ENCODE peak calls at places on chromosomes 3 and 15, in five cellular contexts. T is IMR-90, Z is cardiac muscle cell, K is small intestine, E is fibroblast of lung. Y is an unnamed sample. For H3K36me3, the result is how much of the 10 kb centered on the place peaks cover.

GRCh38 chr3:173465112-173465511 is 67.6 kb downstream of the NLGN1 start:
- DNase-seq in T (peak), Z (peak), K (no peak), E (peak), Y (no peak)

GRCh38 chr3:13352621-13353131 is 67.4 kb downstream of the NUP210 start:
- DNase-seq in T (peak), Z (peak), K (no peak), E (no peak), Y (no peak)

GRCh38 chr15:60548101-60548500 is 69.2 kb upstream of the ICE2 start:
- DNase-seq in T (no peak), Z (no peak), K (peak), E (no peak), Y (no peak)

GRCh38 chr3:160016972-160017371 is 28.3 kb downstream of the IL12A start:
- DNase-seq in T (peak), Z (peak), K (peak), E (peak), Y (no peak)

GRCh38 chr3:187497037-187497436 is 128.9 kb downstream of the RTP4 start:
- DNase-seq in T (no peak), Z (no peak), K (no peak), E (no peak), Y (no peak)

GRCh38 chr15:84629033-84629432 is 25.1 kb downstream of the WDR73 start:
- DNase-seq in T (no peak), Z (no peak), K (no peak), E (no peak), Y (no peak)

GRCh38 chr15:77528968-77529319 is 103.8 kb downstream of the LINGO1 start:
- DNase-seq in T (no peak), Z (no peak), K (no peak), E (no peak), Y (no peak)

GRCh38 chr3:106850429-106850828 is 526.8 kb upstream of the CCDC54 start:
- DNase-seq in T (peak), Z (peak), K (no peak), E (peak), Y (no peak)

GRCh38 chr3:107384907-107385306 is 7.7 kb downstream of the CCDC54 start:
- DNase-seq in T (no peak), Z (no peak), K (no peak), E (no peak), Y (no peak)

GRCh38 chr3:107985496-107985895 is 105.3 kb downstream of the CD47 start:
- DNase-seq in T (no peak), Z (no peak), K (no peak), E (no peak), Y (no peak)

GRCh38 chr3:186938716-186939115 is 8.4 kb downstream of the ST6GAL1 start:
- DNase-seq in T (peak), Z (peak), K (no peak), E (peak), Y (peak)

GRCh38 chr3:113132571-113132996 is 78.8 kb upstream of the BOC start:
- DNase-seq in T (peak), Z (peak), K (no peak), E (peak), Y (no peak)

GRCh38 chr15:37034392-37034791 is 66.0 kb downstream of the MEIS2 start:
- DNase-seq in T (no peak), Z (no peak), K (no peak), E (no peak), Y (no peak)

GRCh38 chr3:30232142-30232541 is 374.3 kb upstream of the TGFBR2 start:
- DNase-seq in T (peak), Z (peak), K (no peak), E (peak), Y (peak)

GRCh38 chr15:90519688-90520087 is 10.0 kb upstream of the CRTC3 start:
- DNase-seq in T (peak), Z (no peak), K (no peak), E (peak), Y (no peak)

GRCh38 chr3:53109822-53110771 is 20.1 kb downstream of the RFT1 start:
- DNase-seq in T (peak), Z (peak), K (peak), E (peak), Y (no peak)

GRCh38 chr3:180870008-180870733 is 42.3 kb upstream of the FXR1 start:
- DNase-seq in T (no peak), Z (peak), K (no peak), E (peak), Y (peak)

GRCh38 chr3:75042941-75043340 is 428.5 kb upstream of the CNTN3 start:
- DNase-seq in T (no peak), Z (no peak), K (no peak), E (no peak), Y (no peak)

GRCh38 chr3:152149832-152150231 is 118.9 kb upstream of the MBNL1 start:
- DNase-seq in T (peak), Z (peak), K (no peak), E (peak), Y (no peak)

GRCh38 chr3:106299300-106300098 is 430.7 kb upstream of the CBLB start:
- DNase-seq in T (peak), Z (peak), K (no peak), E (peak), Y (no peak)

GRCh38 chr3:2150576-2150975 is 51.9 kb downstream of the CNTN4 start:
- DNase-seq in T (no peak), Z (no peak), K (no peak), E (no peak), Y (no peak)

GRCh38 chr3:188620752-188621151 is 466.8 kb downstream of the LPP start:
- DNase-seq in T (no peak), Z (no peak), K (no peak), E (no peak), Y (no peak)

GRCh38 chr3:53045107-53045783 is 628 bp downstream of the SFMBT1 start:
- DNase-seq in T (peak), Z (peak), K (peak), E (peak), Y (peak)

GRCh38 chr15:94387854-94388441 is 156.6 kb downstream of the MCTP2 start:
- DNase-seq in T (no peak), Z (no peak), K (no peak), E (no peak), Y (no peak)

DNA sequence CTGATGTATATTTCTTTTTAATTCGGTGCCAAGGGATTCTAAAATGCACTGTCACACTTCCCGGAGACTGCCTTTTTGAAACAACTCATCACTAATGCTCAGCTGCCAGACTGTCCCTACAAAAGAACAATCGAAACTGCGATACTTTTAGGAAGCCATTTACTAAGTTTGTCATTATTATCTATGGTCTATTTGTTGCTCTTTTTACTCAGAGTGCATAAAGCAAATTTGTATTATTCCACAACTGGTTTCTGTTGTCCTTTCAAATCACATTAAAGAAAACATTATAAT is 60.8 kb downstream of the TM4SF4 start:
- DNase-seq in T (no peak), Z (no peak), K (no peak), E (no peak), Y (no peak)
- H3K27ac ChIP-seq in T (peak), Z (peak), K (no peak), E (peak), Y (peak)

DNA sequence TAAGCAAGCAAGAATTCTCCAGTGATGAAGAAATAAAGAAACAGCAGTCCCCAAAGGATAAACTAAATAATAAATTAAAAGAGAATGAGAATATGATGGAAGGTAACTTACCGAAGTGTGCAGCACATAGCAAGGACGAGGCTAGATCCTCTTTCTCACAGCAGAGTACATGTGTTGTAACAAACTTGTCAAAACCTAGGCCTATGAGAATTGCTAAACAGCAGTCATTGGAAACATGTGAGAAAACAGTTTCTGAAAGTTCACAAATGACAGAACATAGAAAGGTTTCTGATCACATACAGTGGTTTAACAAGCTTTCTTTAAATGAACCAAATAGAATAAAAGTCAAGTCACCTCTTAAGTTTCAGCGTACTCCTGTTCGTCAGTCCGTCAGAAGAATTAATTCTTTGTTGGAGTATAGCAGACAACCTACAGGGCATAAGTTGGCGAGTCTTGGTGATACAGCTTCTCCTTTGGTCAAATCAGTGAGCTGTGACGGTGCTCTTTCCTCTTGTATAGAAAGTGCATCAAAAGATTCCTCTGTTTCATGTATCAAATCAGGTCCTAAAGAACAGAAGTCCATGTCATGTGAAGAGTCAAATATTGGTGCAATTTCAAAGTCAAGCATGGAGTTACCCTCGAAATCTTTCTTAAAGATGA is 4.5 kb upstream of the SCG5 start:
- DNase-seq in T (no peak), Z (no peak), K (no peak), E (no peak), Y (no peak)
- H3K36me3 ChIP-seq in T (under half), Z (under half), K (under half), E (under half), Y (under half)

DNA sequence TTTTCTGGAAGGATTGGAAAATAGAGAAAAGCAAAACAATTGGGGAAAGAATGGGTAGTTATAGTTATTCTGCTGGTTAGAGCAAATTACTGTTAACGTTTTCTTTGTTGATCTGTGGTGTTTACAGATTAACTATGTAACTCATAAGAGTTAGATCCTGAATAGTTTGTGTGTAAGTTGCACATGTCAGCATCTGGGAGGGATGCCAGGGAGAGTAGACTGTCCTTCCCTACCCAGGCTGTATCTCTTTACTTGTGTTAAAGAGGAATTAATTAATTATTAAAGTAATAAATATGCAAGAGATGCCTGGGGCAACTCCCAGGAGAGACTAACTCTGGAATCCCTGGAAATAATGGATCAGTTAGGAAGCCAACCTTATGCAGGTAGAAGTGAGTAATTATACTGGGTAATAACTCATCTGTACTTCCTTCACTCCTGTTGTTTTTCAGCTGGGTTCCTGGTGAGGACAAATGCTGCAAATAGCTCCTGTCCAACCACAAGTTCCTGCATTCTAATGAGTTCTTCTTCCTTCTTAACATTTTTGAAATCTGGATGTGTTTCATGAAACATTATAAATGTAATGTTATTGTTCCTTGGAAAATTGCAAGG is 18.9 kb downstream of the GHRL start:
- DNase-seq in T (peak), Z (no peak), K (no peak), E (peak), Y (no peak)
- H3K27ac ChIP-seq in T (no peak), Z (peak), K (no peak), E (no peak), Y (no peak)

DNA sequence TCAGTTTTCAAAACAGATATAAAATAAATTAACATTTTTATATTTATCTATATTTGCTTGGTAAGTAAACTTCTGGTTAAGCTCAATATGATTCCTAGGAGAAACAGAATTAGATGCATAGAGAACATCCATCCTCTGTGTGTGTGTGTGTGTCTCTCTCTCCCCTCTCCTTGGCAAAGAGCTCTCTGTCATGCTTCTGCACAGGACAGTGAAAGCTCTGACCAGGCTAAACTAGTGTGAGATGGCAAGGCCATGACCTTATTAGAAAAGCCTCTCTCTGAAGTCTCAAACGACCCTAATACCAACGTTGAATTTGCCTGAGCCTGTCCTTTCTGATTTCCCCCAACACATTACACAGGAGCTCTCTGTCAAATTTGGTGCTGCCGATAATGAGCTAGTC is 746.1 kb downstream of the VGLL3 start:
- DNase-seq in T (no peak), Z (no peak), K (no peak), E (no peak), Y (no peak)
- H3K36me3 ChIP-seq in T (under half), Z (under half), K (under half), E (under half), Y (under half)

GRCh38 chr3:23889401-23889800 is 27.4 kb downstream of the NKIRAS1 start:
- DNase-seq in T (no peak), Z (no peak), K (no peak), E (no peak), Y (no peak)
- H3K27ac ChIP-seq in T (no peak), Z (peak), K (no peak), E (no peak), Y (no peak)

GRCh38 chr15:25719101-25719985 is 143.8 kb downstream of the ATP10A start:
- DNase-seq in T (no peak), Z (no peak), K (no peak), E (no peak), Y (no peak)
- H3K36me3 ChIP-seq in T (under half), Z (under half), K (under half), E (under half), Y (under half)

GRCh38 chr3:126285369-126285768 is 71.8 kb downstream of the KLF15 start:
- DNase-seq in T (no peak), Z (no peak), K (no peak), E (no peak), Y (no peak)

GRCh38 chr3:126287536-126288181 is 69.5 kb downstream of the KLF15 start:
- DNase-seq in T (peak), Z (peak), K (no peak), E (peak), Y (peak)

GRCh38 chr3:126287171-126287535 is 70.1 kb downstream of the KLF15 start:
- DNase-seq in T (no peak), Z (no peak), K (no peak), E (no peak), Y (no peak)

GRCh38 chr3:126290325-126290724 is 66.9 kb downstream of the KLF15 start:
- DNase-seq in T (no peak), Z (no peak), K (no peak), E (no peak), Y (no peak)

DNA sequence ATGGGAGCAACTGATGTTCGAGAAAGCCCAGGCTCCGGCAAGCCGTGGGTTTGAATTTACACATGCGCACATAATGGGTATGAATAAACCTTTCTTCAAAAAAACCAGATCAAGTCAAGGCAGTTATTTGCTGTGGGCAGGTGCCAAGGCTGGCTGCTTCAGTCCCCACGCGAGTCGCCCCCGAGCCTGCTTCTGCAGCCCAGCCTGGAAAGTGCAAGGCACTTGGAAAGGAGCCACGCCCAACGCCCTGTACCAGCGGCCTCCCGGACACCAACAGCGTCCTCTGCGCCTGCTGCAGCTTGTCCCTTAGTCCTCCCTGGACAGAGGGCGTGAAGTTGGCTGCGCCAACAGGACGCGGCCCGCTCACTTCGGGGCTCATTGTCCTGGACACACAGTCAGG is 68.9 kb downstream of the KLF15 start:
- DNase-seq in T (no peak), Z (no peak), K (no peak), E (no peak), Y (peak)
- H3K27ac ChIP-seq in T (no peak), Z (no peak), K (no peak), E (no peak), Y (peak)

GRCh38 chr3:33577588-33577987 is 137.4 kb upstream of the UBP1 start:
- DNase-seq in T (no peak), Z (no peak), K (no peak), E (no peak), Y (no peak)

GRCh38 chr3:33577173-33577572 is 137.0 kb upstream of the UBP1 start:
- DNase-seq in T (no peak), Z (no peak), K (peak), E (no peak), Y (no peak)

GRCh38 chr3:33578325-33579180 is 138.3 kb upstream of the UBP1 start:
- DNase-seq in T (peak), Z (peak), K (peak), E (peak), Y (no peak)

GRCh38 chr3:33579843-33580242 is 138.2 kb downstream of the CLASP2 start:
- DNase-seq in T (no peak), Z (no peak), K (no peak), E (no peak), Y (no peak)

DNA sequence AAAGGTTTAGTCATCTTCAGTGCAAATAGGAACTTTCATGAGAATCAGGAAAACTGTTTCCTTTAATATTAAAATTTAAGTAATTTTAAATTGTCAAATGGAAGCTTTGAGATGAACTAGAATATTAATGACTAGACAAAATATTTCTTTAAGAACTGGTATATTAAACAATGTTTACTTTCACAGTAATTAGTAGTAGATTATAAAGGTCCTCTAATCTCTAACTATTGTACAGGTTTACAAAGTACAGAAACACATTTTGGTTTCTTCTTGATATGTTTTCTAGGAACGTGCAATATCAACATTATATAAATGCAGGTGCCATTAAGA is 138.9 kb downstream of the CLASP2 start:
- DNase-seq in T (no peak), Z (no peak), K (no peak), E (no peak), Y (no peak)
- H3K36me3 ChIP-seq in T (under half), Z (under half), K (under half), E (under half), Y (half or more)

GRCh38 chr3:5055352-5056004 is 66.6 kb upstream of the ARL8B start:
- DNase-seq in T (no peak), Z (no peak), K (no peak), E (no peak), Y (no peak)

GRCh38 chr3:5052247-5052646 is 69.8 kb upstream of the ARL8B start:
- DNase-seq in T (no peak), Z (no peak), K (no peak), E (no peak), Y (no peak)

GRCh38 chr3:5054098-5054497 is 68.0 kb upstream of the ARL8B start:
- DNase-seq in T (no peak), Z (no peak), K (no peak), E (no peak), Y (no peak)

GRCh38 chr3:5051772-5052171 is 70.3 kb upstream of the ARL8B start:
- DNase-seq in T (no peak), Z (no peak), K (peak), E (no peak), Y (no peak)

DNA sequence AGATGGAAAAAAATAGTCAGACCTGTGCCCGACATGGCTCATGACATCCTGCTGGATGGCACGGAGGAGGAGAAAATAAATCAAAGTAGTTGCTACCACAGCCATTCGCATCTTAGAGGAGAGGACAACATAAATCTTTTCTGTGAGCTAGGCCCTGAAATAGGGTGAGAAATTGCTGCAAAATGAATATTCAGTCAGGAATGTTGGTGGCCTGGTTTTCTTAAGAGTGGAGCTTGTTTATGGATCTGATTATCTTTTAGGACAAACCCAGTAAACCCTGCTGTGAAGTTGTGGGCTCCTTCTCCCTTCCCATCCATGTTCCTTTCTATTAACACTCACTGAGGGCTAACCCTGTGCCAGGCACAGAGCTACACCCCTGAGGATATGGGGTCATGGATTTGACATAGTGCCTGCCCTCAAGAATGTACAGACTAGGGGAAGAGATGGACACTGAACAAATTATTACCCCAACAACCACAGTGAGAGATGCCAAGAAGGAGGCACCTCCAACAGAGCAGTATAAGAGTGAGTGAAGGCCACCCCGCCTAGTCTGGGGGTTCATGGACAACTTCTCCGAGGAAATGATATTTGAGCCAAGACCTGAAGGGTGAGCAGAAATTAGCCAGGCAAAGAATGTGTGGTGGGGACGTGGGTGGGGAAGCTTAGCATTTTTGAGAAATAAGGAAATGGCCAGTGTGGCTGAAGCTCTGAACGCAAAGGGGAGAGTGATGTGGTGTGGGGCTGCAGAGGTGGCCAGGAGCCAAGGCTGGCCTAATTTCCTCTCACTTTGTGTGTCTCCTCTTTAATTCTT is 68.9 kb upstream of the ARL8B start:
- DNase-seq in T (peak), Z (peak), K (no peak), E (no peak), Y (peak)
- H3K27ac ChIP-seq in T (no peak), Z (no peak), K (no peak), E (peak), Y (no peak)

GRCh38 chr3:172305974-172306373 is 142.3 kb downstream of the GHSR start:
- DNase-seq in T (no peak), Z (no peak), K (peak), E (no peak), Y (no peak)
- H3K36me3 ChIP-seq in T (under half), Z (under half), K (under half), E (under half), Y (under half)